ENCODE peak calls at places on chromosomes 5 and 9, in seven cellular contexts. H is fibroblast of lung, N is HepG2, Q is heart left ventricle, Z is lower lobe of right lung, C is PC-3, A is tibial nerve. E is an unnamed sample.

GRCh38 chr5:168464641-168465040 is 21.6 kb upstream of the RARS1 start:
- DNase-seq in N (no peak), C (no peak), Z (no peak), Q (no peak), A (no peak), H (no peak), E (no peak)

GRCh38 chr9:21030389-21031035 is 928 bp downstream of the HACD4 start:
- DNase-seq in C (peak), A (no peak), N (no peak), Q (no peak), H (peak), Z (no peak), E (peak)

GRCh38 chr5:179370490-179371122 is 25.3 kb upstream of the ADAMTS2 start:
- DNase-seq in N (no peak), Q (no peak), C (no peak), H (no peak), Z (no peak), A (no peak), E (no peak)

GRCh38 chr9:116806075-116806474 is 119.0 kb downstream of the TRIM32 start:
- DNase-seq in Q (no peak), C (peak), N (no peak), A (no peak), Z (no peak), H (no peak), E (peak)

GRCh38 chr9:96071245-96072124 is 196.0 kb downstream of the ERCC6L2 start:
- DNase-seq in Z (no peak), N (peak), A (no peak), H (peak), C (peak), Q (no peak), E (no peak)

GRCh38 chr5:2135354-2135753 is 252.6 kb upstream of the IRX4 start:
- DNase-seq in H (no peak), Z (no peak), C (no peak), A (no peak), Q (no peak), N (no peak), E (no peak)

GRCh38 chr5:10611290-10611689 is 47.4 kb downstream of the ANKRD33B start:
- DNase-seq in Q (no peak), Z (no peak), N (no peak), H (peak), A (no peak), C (no peak), E (no peak)

GRCh38 chr9:128554155-128554862 is 1.9 kb downstream of the SPTAN1 start:
- DNase-seq in Z (peak), A (peak), H (peak), N (peak), C (peak), Q (peak), E (peak)

GRCh38 chr5:50767588-50767987 is 101.2 kb downstream of the PARP8 start:
- DNase-seq in C (no peak), Q (no peak), Z (no peak), H (no peak), A (no peak), N (no peak), E (no peak)
- TF ChIP-seq CTCF in C (no peak), Q (no peak), Z (no peak), H (no peak), A (no peak), N (no peak), E (no peak)

DNA sequence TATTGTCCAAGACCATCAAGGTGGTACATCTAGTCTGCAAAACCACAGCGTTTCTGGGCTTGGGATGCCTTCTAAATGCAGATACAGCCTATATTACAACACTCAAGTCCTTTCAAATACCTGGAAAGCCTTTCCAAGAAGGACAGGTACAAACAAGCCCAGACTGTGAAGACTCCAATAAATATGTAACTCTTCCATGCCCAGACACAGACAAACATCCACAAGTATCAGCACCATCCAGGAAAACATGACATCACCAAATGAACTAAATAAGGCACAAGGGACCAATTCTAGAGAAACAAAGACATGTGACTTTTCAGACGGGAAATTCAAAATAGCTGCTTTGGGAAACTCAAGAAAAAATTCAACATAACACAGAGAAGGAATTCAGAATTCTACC is 152.7 kb upstream of the POC5 start:
- DNase-seq in Z (no peak), N (no peak), A (no peak), H (no peak), C (no peak), Q (no peak), E (peak)
- TF ChIP-seq CTCF in Z (no peak), N (no peak), A (no peak), H (no peak), C (no peak), Q (no peak), E (no peak)

GRCh38 chr5:81785311-81785710 is 34.4 kb upstream of the SSBP2 start:
- DNase-seq in H (no peak), A (no peak), N (no peak), Q (no peak), C (peak), Z (no peak), E (no peak)
- TF ChIP-seq CTCF in H (no peak), A (no peak), N (no peak), Q (no peak), C (no peak), Z (no peak), E (no peak)

DNA sequence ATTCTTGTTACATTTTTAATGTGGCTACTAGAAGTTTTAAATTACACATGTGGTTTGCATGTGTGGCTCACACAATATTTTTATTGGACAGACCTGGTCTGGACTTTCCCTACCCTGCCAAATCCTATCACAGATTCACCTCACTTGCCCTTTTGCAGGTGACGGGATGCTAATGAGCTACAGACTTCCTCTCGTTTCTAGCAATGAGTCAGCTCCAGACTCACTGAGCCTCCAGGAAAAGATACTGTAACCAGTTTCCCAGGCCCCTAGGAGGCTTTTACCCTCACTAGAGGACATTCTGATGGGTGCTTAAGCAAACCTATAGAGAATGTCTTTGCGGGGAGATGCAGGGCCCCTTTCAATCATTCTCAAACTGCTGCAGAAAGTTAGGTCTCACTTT is 135.4 kb downstream of the WDR41 start:
- DNase-seq in C (peak), Q (no peak), Z (no peak), A (no peak), N (no peak), H (no peak), E (peak)
- TF ChIP-seq CTCF in C (no peak), Q (no peak), Z (no peak), A (no peak), N (no peak), H (no peak), E (no peak)

GRCh38 chr5:30042677-30043076 is 1150.8 kb upstream of the CDH6 start:
- DNase-seq in N (no peak), Q (no peak), C (no peak), H (no peak), Z (no peak), A (no peak), E (no peak)

GRCh38 chr5:30039379-30039778 is 1154.1 kb upstream of the CDH6 start:
- DNase-seq in N (no peak), A (no peak), C (no peak), Z (no peak), H (no peak), Q (no peak), E (no peak)

GRCh38 chr5:30041291-30041690 is 1152.2 kb upstream of the CDH6 start:
- DNase-seq in N (no peak), Z (no peak), Q (no peak), H (no peak), A (no peak), C (no peak), E (no peak)

GRCh38 chr5:30041831-30042385 is 1151.6 kb upstream of the CDH6 start:
- DNase-seq in C (peak), Z (no peak), A (no peak), H (no peak), N (no peak), Q (no peak), E (no peak)

GRCh38 chr5:30040483-30041116 is 1152.9 kb upstream of the CDH6 start:
- DNase-seq in N (peak), H (peak), Q (no peak), A (no peak), C (peak), Z (no peak), E (no peak)
- TF ChIP-seq CTCF in N (peak), H (peak), Q (peak), A (peak), C (peak), Z (peak), E (peak)

GRCh38 chr9:136808075-136808780 is 480 bp downstream of the RABL6 start:
- DNase-seq in C (no peak), N (no peak), Z (peak), Q (peak), A (no peak), H (no peak), E (no peak)
- TF ChIP-seq CTCF in C (no peak), N (no peak), Z (no peak), Q (no peak), A (no peak), H (no peak), E (no peak)

GRCh38 chr5:162214551-162214950 is 147.0 kb downstream of the GABRG2 start:
- DNase-seq in H (no peak), N (no peak), Q (no peak), Z (no peak), C (no peak), A (no peak), E (no peak)

DNA sequence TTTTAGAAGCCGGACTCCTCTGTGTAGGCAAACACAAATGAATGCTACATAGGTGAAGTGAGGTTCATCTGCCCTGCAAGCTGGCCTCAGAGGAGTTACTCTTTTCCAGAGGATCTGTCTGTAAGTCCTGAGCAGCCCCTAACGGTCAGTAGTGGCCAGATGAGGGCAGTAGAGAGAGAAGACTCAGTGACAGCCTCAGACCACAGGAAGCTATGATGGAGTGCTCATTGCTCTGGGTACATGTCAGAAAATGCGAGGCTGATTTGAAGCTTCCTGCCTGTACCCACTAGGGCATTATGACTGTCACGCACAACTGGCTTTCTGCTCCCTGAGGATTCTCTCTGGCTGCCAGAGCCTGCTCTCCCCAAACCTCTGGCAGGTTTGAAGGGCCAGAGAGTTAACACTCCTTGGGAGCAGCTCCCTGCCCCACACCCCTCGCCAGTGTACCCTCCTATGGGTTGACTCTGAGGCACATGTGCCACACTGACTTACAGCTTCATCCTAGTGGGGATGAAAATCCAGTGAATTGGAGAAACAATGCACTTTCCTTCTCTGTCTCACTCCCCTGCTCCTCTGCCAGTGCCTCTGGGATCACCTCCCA is 141.5 kb downstream of the GABRG2 start:
- DNase-seq in N (peak), Q (no peak), Z (no peak), C (peak), A (no peak), H (no peak), E (no peak)
- TF ChIP-seq CTCF in N (peak), Q (peak), Z (peak), C (peak), A (no peak), H (no peak), E (no peak)

GRCh38 chr5:142982821-142983200 is 212.6 kb downstream of the ARHGAP26 start:
- DNase-seq in N (no peak), H (no peak), Q (no peak), C (no peak), A (no peak), Z (no peak), E (no peak)
- TF ChIP-seq CTCF in N (peak), H (peak), Q (no peak), C (peak), A (no peak), Z (no peak), E (peak)

DNA sequence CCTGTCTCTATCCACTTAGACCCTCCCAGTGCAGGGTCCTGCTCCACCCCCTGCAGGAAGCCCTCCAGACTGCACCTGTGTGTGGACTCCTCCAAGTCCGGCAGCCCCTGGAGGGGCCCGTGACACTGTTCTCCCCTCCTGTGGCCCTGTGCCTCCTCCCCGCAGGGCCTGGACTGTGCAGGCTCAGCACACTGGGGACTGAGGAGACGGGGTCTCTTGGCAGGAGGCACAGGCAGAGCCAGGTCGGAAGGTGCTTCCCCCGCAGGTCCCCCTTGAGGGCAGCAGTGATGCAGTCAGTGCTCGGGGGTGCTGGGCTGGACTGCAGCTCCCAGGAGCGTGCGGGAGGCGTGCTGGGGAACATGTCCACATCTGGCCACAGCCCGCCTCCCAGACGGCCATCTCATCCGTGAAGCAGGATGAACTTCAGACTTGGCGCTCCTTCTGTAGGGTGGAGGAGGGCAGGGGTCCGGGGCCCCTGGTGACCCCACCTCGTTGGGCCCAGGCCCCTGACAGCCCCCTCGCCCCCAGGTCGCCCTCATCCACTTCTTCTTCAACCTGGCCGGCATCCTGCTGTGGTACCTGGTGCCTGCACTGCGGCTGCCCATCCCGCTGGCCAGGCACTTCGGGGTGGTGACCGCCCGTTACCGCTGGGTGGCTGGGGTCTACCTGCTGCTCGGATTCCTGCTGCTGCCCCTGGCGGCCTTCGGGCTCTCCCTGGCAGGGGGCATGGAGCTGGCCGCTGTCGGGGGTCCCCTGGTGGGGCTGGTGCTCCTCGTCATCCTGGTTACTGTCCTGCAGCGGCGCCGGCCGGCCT is 4.9 kb downstream of the SLC34A3 start:
- DNase-seq in H (no peak), A (no peak), N (peak), Z (no peak), C (no peak), Q (no peak), E (no peak)
- TF ChIP-seq CTCF in H (no peak), A (no peak), N (peak), Z (no peak), C (no peak), Q (no peak), E (no peak)

DNA sequence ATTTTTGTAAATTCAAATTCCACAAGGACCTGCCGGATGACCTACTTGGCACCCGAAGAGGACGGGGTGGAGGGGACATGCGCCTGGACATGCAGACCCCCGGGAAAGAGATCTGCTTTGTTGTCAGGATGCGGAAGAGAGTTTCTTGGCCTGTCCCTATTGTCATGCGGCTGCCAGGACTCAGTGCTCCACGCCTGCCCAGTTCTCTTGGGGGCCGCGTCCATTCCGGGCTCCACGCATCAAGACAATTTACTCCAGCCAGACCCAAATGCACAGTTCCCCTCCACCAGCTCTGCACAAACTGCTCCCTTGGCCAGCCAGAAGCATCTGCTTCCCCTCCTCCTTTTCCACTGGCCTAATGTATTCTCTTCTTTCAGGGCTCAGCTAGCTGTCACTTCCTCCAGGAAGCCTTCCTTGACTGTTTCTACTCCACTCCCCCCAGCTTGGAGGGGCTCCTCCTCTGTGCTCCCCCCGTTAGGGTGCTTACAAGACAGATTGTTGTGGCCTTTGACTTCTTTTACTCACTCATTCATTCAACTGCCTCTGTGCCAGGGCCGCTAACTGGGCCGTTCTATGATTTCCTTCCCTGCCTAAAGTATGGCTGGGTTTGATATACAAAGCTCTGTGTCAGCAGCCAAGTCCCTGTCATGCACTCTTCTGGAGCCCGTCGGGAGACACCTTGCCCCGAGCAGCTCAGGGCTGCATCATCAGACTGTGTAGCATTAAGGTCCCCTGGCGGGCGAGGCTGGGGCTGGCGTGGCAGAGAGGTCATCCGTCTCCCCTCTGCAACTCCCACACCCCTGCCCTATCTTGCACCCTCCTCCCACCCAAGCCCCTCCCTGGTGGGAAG is 6.6 kb downstream of the FIBCD1 start:
- DNase-seq in C (peak), A (no peak), N (no peak), Q (peak), H (peak), Z (no peak), E (no peak)
- TF ChIP-seq CTCF in C (peak), A (no peak), N (peak), Q (peak), H (peak), Z (no peak), E (peak)

E was measured in foreskin keratinocyte.